ENCODE peak calls at places on chromosomes 2 and 18, in five cellular contexts. One of them, this sample, is unnamed.

GRCh38 chr2:127083819-127084503 is 23.0 kb downstream of the BIN1 start:
- DNase-seq in K562: no peak
- DNase-seq in endothelial cell of umbilical vein: peak; percentile 84
- DNase-seq in transverse colon: peak; percentile 68
- DNase-seq in sigmoid colon: peak; percentile 96
- DNase-seq in this sample: peak; percentile 96

GRCh38 chr18:72675394-72675793 is 131.3 kb upstream of the CBLN2 start:
- DNase-seq in K562: no peak
- DNase-seq in endothelial cell of umbilical vein: no peak
- DNase-seq in transverse colon: no peak
- DNase-seq in sigmoid colon: no peak
- DNase-seq in this sample: no peak

GRCh38 chr18:50266248-50266704 is at the start of gene CFAP53:
- DNase-seq in K562: no peak
- DNase-seq in endothelial cell of umbilical vein: peak; percentile 89
- DNase-seq in transverse colon: peak; percentile 94
- DNase-seq in sigmoid colon: peak; percentile 96
- DNase-seq in this sample: peak; percentile 98

GRCh38 chr18:28855989-28856388 is 679.1 kb upstream of the CDH2 start:
- DNase-seq in K562: no peak
- DNase-seq in endothelial cell of umbilical vein: no peak
- DNase-seq in transverse colon: no peak
- DNase-seq in sigmoid colon: no peak
- DNase-seq in this sample: no peak

GRCh38 chr2:235793163-235793752 is 299.4 kb downstream of the AGAP1 start:
- DNase-seq in K562: no peak
- DNase-seq in endothelial cell of umbilical vein: peak; percentile 24
- DNase-seq in transverse colon: no peak
- DNase-seq in sigmoid colon: peak; percentile 58
- DNase-seq in this sample: no peak

GRCh38 chr2:205451901-205452300 is 230.4 kb upstream of the NRP2 start:
- DNase-seq in K562: no peak
- DNase-seq in endothelial cell of umbilical vein: no peak
- DNase-seq in transverse colon: no peak
- DNase-seq in sigmoid colon: no peak
- DNase-seq in this sample: no peak

GRCh38 chr2:215277942-215278341 is 33.9 kb upstream of the ATIC start:
- DNase-seq in K562: no peak
- DNase-seq in endothelial cell of umbilical vein: no peak
- DNase-seq in transverse colon: no peak
- DNase-seq in sigmoid colon: no peak
- DNase-seq in this sample: no peak

GRCh38 chr2:43340945-43341356 is 114.5 kb upstream of the ZFP36L2 start:
- DNase-seq in K562: no peak
- DNase-seq in endothelial cell of umbilical vein: peak; percentile 93
- DNase-seq in transverse colon: no peak
- DNase-seq in sigmoid colon: no peak
- DNase-seq in this sample: no peak

GRCh38 chr18:27772081-27772480 is 404.8 kb downstream of the CDH2 start:
- DNase-seq in K562: no peak
- DNase-seq in endothelial cell of umbilical vein: no peak
- DNase-seq in transverse colon: no peak
- DNase-seq in sigmoid colon: no peak
- DNase-seq in this sample: no peak

GRCh38 chr18:48777737-48778111 is 173.0 kb downstream of the SMAD7 start:
- DNase-seq in K562: no peak
- DNase-seq in endothelial cell of umbilical vein: no peak
- DNase-seq in transverse colon: no peak
- DNase-seq in sigmoid colon: no peak
- DNase-seq in this sample: no peak

GRCh38 chr2:241126771-241127202 is 22.5 kb downstream of the PASK start:
- DNase-seq in K562: no peak
- DNase-seq in endothelial cell of umbilical vein: no peak
- DNase-seq in transverse colon: no peak
- DNase-seq in sigmoid colon: peak; percentile 56
- DNase-seq in this sample: no peak

GRCh38 chr2:39127973-39128372 is 7.1 kb upstream of the SOS1 start:
- DNase-seq in K562: no peak
- DNase-seq in endothelial cell of umbilical vein: no peak
- DNase-seq in transverse colon: peak; percentile 19
- DNase-seq in sigmoid colon: no peak
- DNase-seq in this sample: no peak

GRCh38 chr2:105320651-105321215 is 8.8 kb downstream of the TGFBRAP1 start:
- DNase-seq in K562: no peak
- DNase-seq in endothelial cell of umbilical vein: no peak
- DNase-seq in transverse colon: no peak
- DNase-seq in sigmoid colon: no peak
- DNase-seq in this sample: no peak

GRCh38 chr2:20429528-20429927 is 17.3 kb upstream of the RHOB start:
- DNase-seq in K562: no peak
- DNase-seq in endothelial cell of umbilical vein: no peak
- DNase-seq in transverse colon: peak; percentile 55
- DNase-seq in sigmoid colon: no peak
- DNase-seq in this sample: no peak

GRCh38 chr2:215466097-215466909 is 30.4 kb upstream of the FN1 start:
- DNase-seq in K562: no peak
- DNase-seq in endothelial cell of umbilical vein: no peak
- DNase-seq in transverse colon: no peak
- DNase-seq in sigmoid colon: no peak
- DNase-seq in this sample: no peak

GRCh38 chr2:164964744-164965143 is 9.4 kb upstream of the SLC38A11 start:
- DNase-seq in K562: no peak
- DNase-seq in endothelial cell of umbilical vein: no peak
- DNase-seq in transverse colon: no peak
- DNase-seq in sigmoid colon: no peak
- DNase-seq in this sample: no peak

DNA sequence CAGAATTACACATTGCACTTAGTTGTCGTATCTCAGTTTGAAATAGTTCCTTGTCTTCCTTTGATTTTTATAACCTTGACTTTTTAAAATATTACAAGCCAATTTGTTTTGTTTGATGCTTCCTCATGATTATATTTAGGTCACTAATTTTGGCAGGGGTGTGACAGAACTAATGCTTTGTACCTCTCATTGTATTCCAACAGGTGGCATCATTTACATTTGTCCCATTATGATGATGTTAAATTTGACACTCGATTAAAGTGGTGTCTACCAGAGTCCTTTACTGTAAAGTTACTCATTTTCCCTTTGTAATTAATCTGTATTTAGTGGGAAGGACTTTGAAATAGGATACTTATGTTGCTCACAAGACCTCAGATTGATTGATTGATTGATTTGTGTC is 21.5 kb upstream of the MFSD2B start:
- DNase-seq in K562: no peak
- DNase-seq in endothelial cell of umbilical vein: peak; percentile 35
- DNase-seq in transverse colon: no peak
- DNase-seq in sigmoid colon: no peak
- DNase-seq in this sample: no peak
- TF ChIP-seq CTCF in K562: peak; percentile 40
- TF ChIP-seq CTCF in endothelial cell of umbilical vein: peak; percentile 13
- TF ChIP-seq CTCF in transverse colon: peak; percentile 20
- TF ChIP-seq CTCF in sigmoid colon: no peak
- TF ChIP-seq CTCF in this sample: no peak

GRCh38 chr2:202635441-202636296 is 900 bp downstream of the FAM117B start:
- DNase-seq in K562: peak; percentile 90
- DNase-seq in endothelial cell of umbilical vein: peak; percentile 66
- DNase-seq in transverse colon: peak; percentile 91
- DNase-seq in sigmoid colon: peak; percentile 80
- DNase-seq in this sample: peak; percentile 92
- TF ChIP-seq POLR2AphosphoS5 in K562: no peak
- TF ChIP-seq POLR2AphosphoS5 in endothelial cell of umbilical vein: peak; percentile 21
- TF ChIP-seq POLR2AphosphoS5 in transverse colon: peak; percentile 88
- TF ChIP-seq POLR2AphosphoS5 in sigmoid colon: peak; percentile 14
- TF ChIP-seq POLR2AphosphoS5 in this sample: peak; percentile 24

GRCh38 chr18:62842898-62843297 is 127.6 kb downstream of the PHLPP1 start:
- DNase-seq in K562: no peak
- DNase-seq in endothelial cell of umbilical vein: no peak
- DNase-seq in transverse colon: no peak
- DNase-seq in sigmoid colon: no peak
- DNase-seq in this sample: no peak

GRCh38 chr18:62844850-62845643 is 129.7 kb downstream of the PHLPP1 start:
- DNase-seq in K562: no peak
- DNase-seq in endothelial cell of umbilical vein: no peak
- DNase-seq in transverse colon: no peak
- DNase-seq in sigmoid colon: no peak
- DNase-seq in this sample: no peak

GRCh38 chr18:62838475-62839098 is 123.2 kb downstream of the PHLPP1 start:
- DNase-seq in K562: no peak
- DNase-seq in endothelial cell of umbilical vein: no peak
- DNase-seq in transverse colon: no peak
- DNase-seq in sigmoid colon: no peak
- DNase-seq in this sample: no peak

GRCh38 chr18:62839874-62840713 is 124.8 kb downstream of the PHLPP1 start:
- DNase-seq in K562: no peak
- DNase-seq in endothelial cell of umbilical vein: no peak
- DNase-seq in transverse colon: no peak
- DNase-seq in sigmoid colon: no peak
- DNase-seq in this sample: no peak

GRCh38 chr18:62841405-62841804 is 126.1 kb downstream of the PHLPP1 start:
- DNase-seq in K562: no peak
- DNase-seq in endothelial cell of umbilical vein: no peak
- DNase-seq in transverse colon: no peak
- DNase-seq in sigmoid colon: no peak
- DNase-seq in this sample: no peak
- H3K27ac ChIP-seq in K562: no peak overlapping the region
- H3K27ac ChIP-seq in endothelial cell of umbilical vein: no peak overlapping the region
- H3K27ac ChIP-seq in transverse colon: no peak overlapping the region
- H3K27ac ChIP-seq in sigmoid colon: no peak overlapping the region
- H3K27ac ChIP-seq in this sample: no peak overlapping the region

GRCh38 chr2:171318463-171318934 is 115.3 kb downstream of the METTL8 start:
- DNase-seq in K562: no peak
- DNase-seq in endothelial cell of umbilical vein: peak; percentile 17
- DNase-seq in transverse colon: peak; percentile 31
- DNase-seq in sigmoid colon: peak; percentile 67
- DNase-seq in this sample: no peak
- TF ChIP-seq CTCF in K562: no peak
- TF ChIP-seq CTCF in endothelial cell of umbilical vein: no peak
- TF ChIP-seq CTCF in transverse colon: no peak
- TF ChIP-seq CTCF in sigmoid colon: no peak
- TF ChIP-seq CTCF in this sample: no peak

GRCh38 chr2:182716665-182716990 is 571 bp downstream of the DNAJC10 start:
- DNase-seq in K562: no peak
- DNase-seq in endothelial cell of umbilical vein: no peak
- DNase-seq in transverse colon: peak; percentile 33
- DNase-seq in sigmoid colon: no peak
- DNase-seq in this sample: no peak

GRCh38 chr2:182718459-182718858 is 2.4 kb downstream of the DNAJC10 start:
- DNase-seq in K562: no peak
- DNase-seq in endothelial cell of umbilical vein: no peak
- DNase-seq in transverse colon: no peak
- DNase-seq in sigmoid colon: no peak
- DNase-seq in this sample: no peak

GRCh38 chr2:182715121-182715895 is 749 bp upstream of the DNAJC10 start:
- DNase-seq in K562: no peak
- DNase-seq in endothelial cell of umbilical vein: no peak
- DNase-seq in transverse colon: no peak
- DNase-seq in sigmoid colon: no peak
- DNase-seq in this sample: no peak

GRCh38 chr2:182717451-182718215 is 1.6 kb downstream of the DNAJC10 start:
- DNase-seq in K562: no peak
- DNase-seq in endothelial cell of umbilical vein: peak; percentile 22
- DNase-seq in transverse colon: no peak
- DNase-seq in sigmoid colon: no peak
- DNase-seq in this sample: no peak

DNA sequence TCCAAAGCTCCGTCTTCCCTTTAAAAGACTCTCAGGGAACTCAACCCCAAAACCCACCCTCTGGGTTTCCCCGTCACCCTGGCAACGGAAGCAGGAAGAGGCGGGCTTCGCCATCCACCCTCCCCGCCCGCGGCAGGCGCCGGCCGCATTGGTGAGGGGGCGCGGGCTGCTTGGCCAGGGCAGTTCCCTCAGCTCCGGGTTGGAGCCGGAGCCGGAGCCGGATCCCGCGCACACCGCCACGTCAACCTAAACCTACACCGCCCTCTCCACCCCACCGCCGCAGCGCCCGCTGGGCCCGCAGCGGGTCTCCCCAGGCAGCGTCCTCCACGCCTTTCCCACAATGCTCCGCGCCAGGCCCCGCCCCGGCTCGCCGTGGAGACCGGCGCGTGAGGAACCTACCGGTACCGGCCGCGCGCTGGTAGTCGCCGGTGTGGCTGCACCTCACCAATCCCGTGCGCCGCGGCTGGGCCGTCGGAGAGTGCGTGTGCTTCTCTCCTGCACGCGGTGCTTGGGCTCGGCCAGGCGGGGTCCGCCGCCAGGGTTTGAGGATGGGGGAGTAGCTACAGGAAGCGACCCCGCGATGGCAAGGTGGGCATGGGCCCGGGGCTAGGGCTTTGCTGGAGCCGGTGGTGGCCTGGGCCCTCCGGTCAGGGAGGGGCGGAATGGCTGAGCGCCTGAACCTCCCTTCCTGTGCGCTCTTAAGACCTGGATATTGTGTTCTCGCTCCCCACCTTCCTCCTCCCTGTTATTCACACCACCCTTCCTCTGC is at the start of gene DNAJC10:
- DNase-seq in K562: peak; percentile 91
- DNase-seq in endothelial cell of umbilical vein: peak; percentile 98
- DNase-seq in transverse colon: peak; percentile 90
- DNase-seq in sigmoid colon: peak; percentile 90
- DNase-seq in this sample: peak; percentile 96
- TF ChIP-seq POLR2AphosphoS5 in K562: peak; percentile 67
- TF ChIP-seq POLR2AphosphoS5 in endothelial cell of umbilical vein: no peak
- TF ChIP-seq POLR2AphosphoS5 in transverse colon: peak; percentile 72
- TF ChIP-seq POLR2AphosphoS5 in sigmoid colon: peak; percentile 85
- TF ChIP-seq POLR2AphosphoS5 in this sample: peak; percentile 87

This sample was measured in esophagus muscularis mucosa.